ENCODE peak calls at places on chromosome 22, in seven cellular contexts. U is activated CD8-positive, alpha-beta T cell treated with anti-CD3 and anti-CD28 coated beads, Interleukin-2, amount 10 ng/mL, durations not matched to agents 7 days and 5 days; B is neuronal stem cell; D is NCI-H1105; O is AG09319; K is type B pancreatic cell; Y is lower leg skin. E is an unnamed sample.
A peak's percentile ranks its signal among the peaks of the same experiment; 100 is the strongest.

GRCh38 chr22:39239561-39240423 is 5.0 kb downstream of the PDGFB start:
- DNase-seq in Y (peak; percentile 95), O (no peak), K (no peak), U (no peak), D (peak; percentile 92), B (no peak), E (no peak)

GRCh38 chr22:41021655-41022454 is 70.5 kb upstream of the EP300 start:
- DNase-seq in U (peak; percentile 62), B (peak; percentile 36), K (peak; percentile 81), Y (peak; percentile 95), O (no peak), D (peak; percentile 58), E (peak; percentile 45)

GRCh38 chr22:49983148-49984042 is 22.8 kb downstream of the PIM3 start:
- DNase-seq in B (no peak), U (no peak), K (no peak), Y (peak; percentile 82), D (no peak), O (no peak), E (no peak)

GRCh38 chr22:19429950-19430889 is 1.3 kb downstream of the HIRA start:
- DNase-seq in O (no peak), D (no peak), Y (no peak), B (no peak), U (peak; percentile 65), K (no peak), E (no peak)

GRCh38 chr22:23128269-23129108 is 13.3 kb downstream of the RSPH14 start:
- DNase-seq in U (peak; percentile 80), K (peak; percentile 86), D (no peak), B (peak; percentile 72), O (peak; percentile 40), Y (peak; percentile 91), E (peak; percentile 62)

GRCh38 chr22:22786301-22787115 is 101.1 kb upstream of the IGLL5 start:
- DNase-seq in D (no peak), O (no peak), Y (peak; percentile 80), K (no peak), U (peak; percentile 18), B (no peak), E (no peak)

GRCh38 chr22:48714231-48714630 is 1113.4 kb downstream of the BRD1 start:
- DNase-seq in D (no peak), K (no peak), O (no peak), Y (no peak), B (no peak), U (no peak), E (no peak)

GRCh38 chr22:29307658-29308147 is 1.3 kb downstream of the GAS2L1 start:
- DNase-seq in B (no peak), O (no peak), Y (no peak), K (no peak), D (no peak), U (no peak), E (no peak)

GRCh38 chr22:41919357-41920224 is 4.7 kb upstream of the SHISA8 start:
- DNase-seq in Y (no peak), D (no peak), B (no peak), U (peak; percentile 50), K (no peak), O (no peak), E (peak; percentile 87)

GRCh38 chr22:25623310-25623734 is 58.8 kb downstream of the GRK3 start:
- DNase-seq in U (no peak), B (no peak), D (no peak), K (no peak), O (no peak), Y (no peak), E (no peak)

GRCh38 chr22:28366856-28367255 is 312.8 kb downstream of the TTC28 start:
- DNase-seq in K (no peak), B (no peak), U (no peak), D (no peak), Y (no peak), O (no peak), E (no peak)

GRCh38 chr22:37230673-37231405 is 13.2 kb downstream of the RAC2 start:
- DNase-seq in D (no peak), B (no peak), O (no peak), Y (no peak), K (no peak), U (peak; percentile 91), E (no peak)

GRCh38 chr22:19689408-19689807 is 24.9 kb upstream of the SEPTIN5 start:
- DNase-seq in K (no peak), D (no peak), B (no peak), Y (no peak), O (no peak), U (no peak), E (no peak)

GRCh38 chr22:30309981-30310672 is 16.6 kb downstream of the TBC1D10A start:
- DNase-seq in K (no peak), O (peak; percentile 56), U (peak; percentile 70), D (no peak), Y (no peak), B (no peak), E (no peak)

GRCh38 chr22:22246706-22247105 is 2.1 kb downstream of the VPREB1 start:
- DNase-seq in O (no peak), U (no peak), Y (no peak), B (no peak), K (no peak), D (no peak), E (no peak)

GRCh38 chr22:28137036-28137435 is 218.0 kb upstream of the PITPNB start:
- DNase-seq in D (no peak), K (no peak), Y (no peak), O (no peak), B (no peak), U (no peak), E (no peak)

GRCh38 chr22:20080445-20080775 is 369 bp downstream of the DGCR8 start:
- DNase-seq in Y (peak; percentile 92), D (peak; percentile 30), O (peak; percentile 15), U (peak; percentile 76), K (no peak), B (peak; percentile 58), E (peak; percentile 44)

GRCh38 chr22:36546932-36547331 is 18.0 kb upstream of the EIF3D start:
- DNase-seq in B (no peak), Y (no peak), O (no peak), U (no peak), D (no peak), K (no peak), E (no peak)

GRCh38 chr22:30304495-30305244 is 15.4 kb upstream of the CASTOR1 start:
- DNase-seq in U (no peak), D (no peak), Y (no peak), K (no peak), O (no peak), B (no peak), E (no peak)

GRCh38 chr22:48106215-48106614 is 1343.8 kb downstream of the TBC1D22A start:
- DNase-seq in O (no peak), B (no peak), D (no peak), K (peak; percentile 34), Y (no peak), U (no peak), E (no peak)

GRCh38 chr22:27349456-27349855 is 452.1 kb downstream of the MN1 start:
- DNase-seq in K (no peak), Y (no peak), O (no peak), U (no peak), D (no peak), B (no peak), E (no peak)

GRCh38 chr22:40469181-40469580 is 98.8 kb downstream of the SGSM3 start:
- DNase-seq in O (no peak), B (no peak), Y (no peak), D (no peak), K (no peak), U (no peak), E (no peak)

GRCh38 chr22:39299829-39300178 is 19.6 kb downstream of the RPL3 start:
- DNase-seq in Y (no peak), D (no peak), K (no peak), B (no peak), O (no peak), U (no peak), E (peak; percentile 49)

GRCh38 chr22:45597460-45598192 is 74.0 kb upstream of the ATXN10 start:
- DNase-seq in O (no peak), B (no peak), U (no peak), K (no peak), D (no peak), Y (no peak), E (no peak)

GRCh38 chr22:50595189-50595588 is 5.4 kb upstream of the MAPK8IP2 start:
- DNase-seq in U (no peak), K (no peak), O (no peak), D (no peak), B (no peak), Y (no peak), E (no peak)

GRCh38 chr22:50285568-50286229 is 15.5 kb upstream of the MAPK11 start:
- DNase-seq in O (no peak), D (no peak), K (no peak), U (no peak), B (no peak), Y (no peak), E (no peak)

GRCh38 chr22:35918466-35918865 is 110.2 kb downstream of the RBFOX2 start:
- DNase-seq in Y (no peak), O (no peak), K (no peak), D (no peak), B (no peak), U (no peak), E (no peak)

GRCh38 chr22:29786026-29786425 is 18.9 kb downstream of the UQCR10 start:
- DNase-seq in O (no peak), U (no peak), Y (no peak), B (no peak), K (no peak), D (no peak), E (no peak)

GRCh38 chr22:36636916-36637315 is 66.6 kb downstream of the CACNG2 start:
- DNase-seq in O (no peak), D (no peak), U (no peak), B (no peak), K (no peak), Y (no peak), E (no peak)

GRCh38 chr22:32644252-32645100 is 157.0 kb upstream of the TIMP3 start:
- DNase-seq in O (no peak), U (peak; percentile 55), D (no peak), Y (peak; percentile 93), B (no peak), K (no peak), E (no peak)

GRCh38 chr22:22486132-22486899 is 22.2 kb downstream of the ZNF280B start:
- DNase-seq in Y (no peak), O (no peak), U (no peak), B (no peak), D (no peak), K (no peak), E (no peak)

GRCh38 chr22:22704156-22704946 is 59.9 kb downstream of the GGTLC2 start:
- DNase-seq in U (no peak), B (no peak), D (no peak), Y (peak; percentile 66), K (peak; percentile 49), O (no peak), E (no peak)

GRCh38 chr22:38566726-38567504 is 3.1 kb downstream of the DMC1 start:
- DNase-seq in U (no peak), D (peak; percentile 39), K (no peak), B (no peak), Y (no peak), O (no peak), E (no peak)

GRCh38 chr22:46572911-46573780 is 35.7 kb upstream of the CELSR1 start:
- DNase-seq in Y (no peak), D (no peak), K (no peak), B (no peak), O (no peak), U (no peak), E (no peak)

GRCh38 chr22:49522582-49523373 is 304.9 kb downstream of the BRD1 start:
- DNase-seq in O (no peak), D (no peak), K (no peak), Y (no peak), B (no peak), U (no peak), E (no peak)

GRCh38 chr22:31090217-31091085 is 9.3 kb downstream of the SMTN start:
- DNase-seq in B (no peak), K (no peak), D (no peak), O (no peak), Y (no peak), U (no peak), E (no peak)

GRCh38 chr22:27461470-27461869 is 340.1 kb downstream of the MN1 start:
- DNase-seq in K (no peak), O (peak; percentile 56), Y (no peak), U (no peak), D (no peak), B (peak; percentile 71), E (no peak)

GRCh38 chr22:35115515-35115914 is 49.6 kb downstream of the ISX start:
- DNase-seq in D (no peak), K (no peak), B (no peak), U (no peak), O (no peak), Y (peak; percentile 14), E (no peak)